ENCODE peak calls at places on chromosomes 13 and 19, in eight cellular contexts. U, R, C, O, W, F, L and I are unnamed samples.

GRCh38 chr13:32153056-32153455 is 121.5 kb downstream of the FRY start:
- DNase-seq in C (peak; percentile 88), U (no peak), F (no peak), L (no peak), W (no peak), R (no peak), O (no peak), I (peak; percentile 24)

GRCh38 chr13:75384881-75385707 is 96.9 kb downstream of the TBC1D4 start:
- DNase-seq in F (no peak), C (no peak), R (no peak), L (no peak), U (no peak), O (peak; percentile 27), W (no peak), I (no peak)

GRCh38 chr19:752652-753517 is 2.0 kb downstream of the MISP start:
- DNase-seq in R (no peak), L (peak; percentile 82), W (no peak), U (peak; percentile 45), O (no peak), C (peak; percentile 88), F (peak; percentile 49), I (peak; percentile 88)

GRCh38 chr19:13794388-13794751 is 873 bp upstream of the ZSWIM4 start:
- DNase-seq in R (no peak), C (peak; percentile 97), O (no peak), W (no peak), F (peak; percentile 90), L (no peak), U (peak; percentile 96), I (peak; percentile 55)

GRCh38 chr19:52398091-52398461 is 427 bp downstream of the ZNF528 start:
- DNase-seq in O (no peak), U (peak; percentile 19), R (no peak), F (peak; percentile 2), C (peak; percentile 59), W (no peak), L (peak; percentile 4), I (no peak)

GRCh38 chr19:4425531-4425930 is 23.1 kb downstream of the CHAF1A start:
- DNase-seq in W (no peak), U (no peak), L (no peak), C (peak; percentile 96), F (no peak), O (no peak), R (no peak), I (no peak)

GRCh38 chr19:28862238-28862637 is 350.7 kb downstream of the UQCRFS1 start:
- DNase-seq in L (no peak), R (no peak), O (no peak), C (peak; percentile 42), W (no peak), U (no peak), F (no peak), I (no peak)

GRCh38 chr19:3397266-3398022 is 31.1 kb downstream of the NFIC start:
- DNase-seq in L (no peak), R (no peak), C (peak; percentile 55), O (no peak), F (peak; percentile 68), W (no peak), U (peak; percentile 80), I (no peak)

GRCh38 chr19:29676586-29676985 is 11.3 kb downstream of the PLEKHF1 start:
- DNase-seq in W (no peak), O (no peak), C (no peak), R (no peak), F (no peak), L (no peak), U (no peak), I (no peak)

GRCh38 chr19:33063356-33064116 is 1.2 kb downstream of the RHPN2 start:
- DNase-seq in U (no peak), C (no peak), F (peak; percentile 42), W (no peak), L (no peak), O (peak; percentile 13), R (no peak), I (no peak)

GRCh38 chr19:41000310-41000737 is 9.2 kb downstream of the CYP2B6 start:
- DNase-seq in L (no peak), F (peak; percentile 7), U (no peak), C (peak; percentile 2), R (no peak), W (no peak), O (no peak), I (no peak)

GRCh38 chr19:13794752-13795589 is at the start of gene ZSWIM4:
- DNase-seq in C (peak; percentile 100), R (peak; percentile 66), O (peak; percentile 99), U (peak; percentile 100), W (peak; percentile 95), L (peak; percentile 95), F (peak; percentile 99), I (peak; percentile 96)

GRCh38 chr19:42635233-42635539 is 40.5 kb upstream of the CEACAM8 start:
- DNase-seq in U (no peak), C (no peak), L (no peak), W (no peak), F (no peak), O (no peak), R (no peak), I (no peak)

GRCh38 chr13:107650081-107650701 is 565.1 kb downstream of the LIG4 start:
- DNase-seq in C (peak; percentile 77), R (no peak), W (no peak), U (peak; percentile 45), F (peak; percentile 35), L (no peak), O (peak; percentile 37), I (no peak)

GRCh38 chr19:52935434-52935833 is 12.2 kb upstream of the ZNF888 start:
- DNase-seq in O (no peak), C (no peak), R (no peak), U (no peak), L (no peak), F (no peak), W (no peak), I (no peak)

GRCh38 chr13:98919566-98919965 is 58.3 kb downstream of the DOCK9 start:
- DNase-seq in C (no peak), L (no peak), O (peak; percentile 5), W (no peak), U (no peak), F (no peak), R (no peak), I (no peak)

DNA sequence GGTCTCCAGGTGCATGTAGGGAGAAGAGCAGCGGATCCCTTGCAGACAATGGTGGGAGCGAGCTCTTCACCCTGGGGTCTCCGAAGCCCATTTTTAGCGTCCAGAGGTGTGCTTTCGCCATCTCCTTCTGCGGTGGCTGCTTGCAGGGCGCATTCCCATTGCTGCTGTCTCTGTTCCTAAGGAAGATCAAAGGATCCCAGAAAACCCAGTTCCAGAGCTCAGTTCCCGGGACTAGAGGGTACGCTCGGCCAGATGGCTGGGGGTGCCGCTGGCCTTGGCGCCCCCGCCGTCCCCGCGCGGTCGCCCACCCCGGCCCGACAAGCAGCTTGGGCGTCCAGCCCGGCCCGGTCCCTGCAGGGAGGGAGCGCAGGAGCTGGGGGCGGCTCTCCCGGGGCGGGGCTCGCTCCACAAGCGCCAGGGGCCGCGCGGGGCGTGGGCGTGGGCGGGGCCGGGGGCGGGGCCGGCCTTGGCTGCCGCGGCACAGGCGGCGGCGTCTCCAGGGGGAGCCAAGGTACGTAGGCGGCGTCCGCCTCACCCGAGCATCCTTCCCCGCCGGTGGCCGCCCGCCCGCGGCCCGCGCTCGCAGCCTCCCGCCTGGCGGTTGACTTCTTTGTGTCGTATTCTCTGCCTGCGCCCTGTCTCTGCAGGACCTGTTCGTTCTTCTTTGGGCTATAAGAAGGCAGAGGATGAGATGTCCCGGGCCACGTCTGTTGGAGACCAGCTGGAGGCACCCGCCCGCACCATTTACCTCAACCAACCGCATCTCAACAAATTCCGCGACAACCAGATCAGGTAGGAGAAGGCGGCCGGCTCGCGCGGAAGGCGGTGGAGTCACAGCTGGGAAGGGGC is 96.8 kb downstream of the ATP8A2 start:
- DNase-seq in O (no peak), F (peak; percentile 5), R (no peak), W (no peak), U (no peak), L (no peak), C (no peak), I (no peak)
- H3K27ac ChIP-seq in O (no peak overlapping the region), F (no peak overlapping the region), R (no peak overlapping the region), W (no peak overlapping the region), U (no peak overlapping the region), L (no peak overlapping the region), C (no peak overlapping the region), I (no peak overlapping the region)

GRCh38 chr19:51027873-51028272 is 1.5 kb upstream of the KLK11 start:
- DNase-seq in L (no peak), O (no peak), C (no peak), U (no peak), F (no peak), R (no peak), W (no peak), I (no peak)
- H3K27ac ChIP-seq in L (no peak overlapping the region), O (no peak overlapping the region), C (no peak overlapping the region), U (no peak overlapping the region), F (no peak overlapping the region), R (no peak overlapping the region), W (no peak overlapping the region), I (peak overlapping the region; percentile 86)

DNA sequence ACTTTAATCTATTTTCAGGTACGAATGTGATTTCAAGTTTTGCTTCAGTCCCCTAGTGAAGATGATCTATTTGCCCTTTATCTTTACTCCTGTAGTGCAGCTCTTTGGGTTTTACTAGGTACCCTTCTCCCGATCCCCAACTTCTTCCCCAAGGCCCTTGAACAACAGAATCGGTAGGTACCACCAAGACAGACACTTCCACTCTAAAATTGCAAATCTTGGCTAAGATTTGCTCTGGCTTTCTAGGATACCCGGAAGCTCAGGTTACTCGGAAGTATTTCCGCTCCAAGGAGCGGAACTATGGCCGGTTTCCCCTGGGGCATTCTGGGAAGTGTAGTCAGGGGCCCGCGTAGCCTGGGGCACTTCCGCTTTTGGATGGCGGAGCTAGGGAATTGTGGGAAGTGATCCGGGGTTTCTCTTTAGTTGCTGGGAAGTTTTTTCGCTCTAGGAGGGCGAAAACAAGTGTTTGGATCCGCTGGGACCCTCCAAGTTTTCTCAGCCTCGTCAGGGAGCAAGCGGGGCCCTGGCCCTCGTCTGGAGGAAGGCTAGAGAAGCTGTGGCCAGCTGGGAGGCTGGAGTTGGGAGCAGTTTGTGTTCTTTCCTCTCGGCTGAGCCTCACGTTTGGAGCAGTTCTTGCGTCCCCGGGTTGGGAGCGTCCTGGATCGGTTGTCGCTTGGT is 5.1 kb upstream of the ZNF227 start:
- DNase-seq in C (peak; percentile 96), U (peak; percentile 88), F (peak; percentile 91), O (peak; percentile 95), L (peak; percentile 79), W (peak; percentile 19), R (peak; percentile 61), I (peak; percentile 27)
- H3K27ac ChIP-seq in C (peak overlapping the region; percentile 74), U (peak overlapping the region; percentile 87), F (peak overlapping the region; percentile 57), O (peak overlapping the region; percentile 6), L (peak overlapping the region; percentile 34), W (peak overlapping the region; percentile 91), R (peak overlapping the region; percentile 64), I (peak overlapping the region; percentile 57)

DNA sequence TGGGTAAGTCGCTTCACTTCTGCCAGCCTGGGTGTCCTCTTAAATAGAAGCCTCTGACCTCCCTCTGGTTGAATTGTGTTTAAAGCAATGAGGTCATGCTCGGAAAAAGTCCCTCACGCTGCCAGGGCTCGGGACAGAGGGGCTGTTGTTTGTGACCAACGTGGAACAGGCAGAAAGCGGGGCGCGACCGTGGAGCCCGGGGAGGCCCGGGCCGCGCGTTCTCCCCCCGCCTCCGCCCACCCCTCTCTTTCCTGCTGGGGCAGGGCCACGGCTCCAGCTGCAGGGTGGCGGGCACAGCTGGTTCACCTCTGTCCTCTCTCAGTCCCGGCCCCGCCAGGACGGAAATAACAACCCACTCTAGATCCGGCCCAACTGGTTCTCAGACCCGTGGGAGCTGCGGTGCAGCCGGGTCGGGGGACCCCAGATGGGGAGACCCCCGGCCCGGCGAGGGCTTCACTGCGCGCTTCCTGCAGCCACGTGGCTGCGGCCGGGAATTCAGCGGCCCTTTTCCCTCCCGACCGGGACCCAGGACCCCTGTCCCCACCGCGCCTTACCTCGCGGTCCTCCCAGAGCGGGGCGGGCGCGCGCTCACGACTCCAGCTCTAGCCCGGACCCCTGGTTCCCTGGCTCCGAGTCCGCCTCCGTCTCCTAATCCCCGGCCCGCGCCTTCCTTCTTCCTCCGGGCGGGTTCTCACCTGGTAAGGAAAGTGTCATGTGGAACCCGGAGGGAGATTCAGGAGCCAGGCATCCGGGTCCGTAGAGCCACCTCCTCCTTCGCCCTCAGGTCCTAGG is 1.9 kb downstream of the CDC42EP5 start:
- DNase-seq in O (no peak), C (peak; percentile 68), W (no peak), L (no peak), F (peak; percentile 74), R (no peak), U (peak; percentile 29), I (no peak)
- H3K27ac ChIP-seq in O (no peak overlapping the region), C (peak overlapping the region; percentile 14), W (peak overlapping the region; percentile 83), L (peak overlapping the region; percentile 77), F (peak overlapping the region; percentile 52), R (no peak overlapping the region), U (peak overlapping the region; percentile 4), I (peak overlapping the region; percentile 39)